ENCODE peak calls at places on chromosomes 7 and 10, in eight cellular contexts. Q is caudate nucleus, W is NCI-H1930, D is NCI-H524, T is nucleus accumbens, C is fibroblast of the conjunctiva, I is RWPE1, B is OCI-LY7. H is an unnamed sample.

GRCh38 chr10:103843854-103844567 is 11.4 kb downstream of the SH3PXD2A start:
- DNase-seq in B (no peak), W (no peak), I (no peak), C (peak; percentile 67), D (no peak), T (no peak), Q (no peak), H (peak; percentile 86)

GRCh38 chr10:66202101-66202500 is 723.7 kb upstream of the LRRTM3 start:
- DNase-seq in D (no peak), Q (no peak), I (no peak), B (no peak), W (no peak), T (no peak), C (no peak), H (no peak)

GRCh38 chr10:119542990-119543813 is 683 bp upstream of the RGS10 start:
- DNase-seq in Q (no peak), T (no peak), D (peak; percentile 15), I (peak; percentile 61), B (peak; percentile 85), W (no peak), C (no peak), H (peak; percentile 45)

GRCh38 chr7:146966274-146966673 is 849.7 kb downstream of the CNTNAP2 start:
- DNase-seq in C (no peak), D (no peak), T (no peak), I (no peak), W (no peak), B (no peak), Q (no peak), H (no peak)

GRCh38 chr10:114879541-114880158 is 58.1 kb downstream of the FHIP2A start:
- DNase-seq in I (no peak), C (peak; percentile 14), Q (no peak), B (peak; percentile 45), W (no peak), D (no peak), T (no peak), H (peak; percentile 6)

GRCh38 chr7:70797109-70797514 is 334.8 kb upstream of the GALNT17 start:
- DNase-seq in Q (no peak), D (no peak), W (no peak), T (no peak), C (no peak), B (no peak), I (no peak), H (no peak)

GRCh38 chr10:51918921-51919325 is 219.5 kb upstream of the CSTF2T start:
- DNase-seq in C (no peak), Q (no peak), I (no peak), W (no peak), B (no peak), D (no peak), T (no peak), H (no peak)

GRCh38 chr10:117570880-117571279 is 28.3 kb downstream of the EMX2 start:
- DNase-seq in T (no peak), D (no peak), W (no peak), I (no peak), C (no peak), Q (no peak), B (no peak), H (no peak)

GRCh38 chr10:33365871-33366411 is 31.5 kb upstream of the NRP1 start:
- DNase-seq in I (peak; percentile 78), W (no peak), T (no peak), D (no peak), C (peak; percentile 91), B (no peak), Q (no peak), H (peak; percentile 65)

GRCh38 chr7:95859434-95859833 is 87.1 kb downstream of the DYNC1I1 start:
- DNase-seq in T (no peak), C (no peak), I (no peak), B (no peak), D (no peak), W (no peak), Q (no peak), H (no peak)

GRCh38 chr10:3625959-3626751 is 158.9 kb downstream of the KLF6 start:
- DNase-seq in B (peak; percentile 91), D (no peak), T (no peak), W (no peak), I (no peak), C (peak; percentile 32), Q (no peak), H (peak; percentile 83)